ENCODE peak calls at places on chromosomes 13 and 19, in six cellular contexts. A is A172, R is uterus, T is GM03348, G is sciatic nerve, F is AG04450. I is an unnamed sample.

GRCh38 chr13:34931572-34931971 is 10.5 kb upstream of the NBEA start:
- DNase-seq in A (peak; percentile 45), R (no peak), T (no peak), G (no peak), F (no peak), I (no peak)

GRCh38 chr13:59776924-59777690 is 386.6 kb downstream of the DIAPH3 start:
- DNase-seq in A (peak; percentile 70), R (no peak), T (peak; percentile 61), G (no peak), F (peak; percentile 30), I (no peak)

GRCh38 chr13:35954207-35954560 is 177.0 kb downstream of the DCLK1 start:
- DNase-seq in A (no peak), R (no peak), T (no peak), G (no peak), F (no peak), I (no peak)

GRCh38 chr19:46861691-46862503 is 1.1 kb downstream of the ARHGAP35 start:
- DNase-seq in A (no peak), R (no peak), T (peak; percentile 9), G (peak; percentile 63), F (no peak), I (peak; percentile 70)

GRCh38 chr19:44741841-44742352 is 6.6 kb upstream of the BCL3 start:
- DNase-seq in A (peak; percentile 100), R (peak; percentile 99), T (peak; percentile 95), G (peak; percentile 98), F (peak; percentile 98), I (peak; percentile 99)

GRCh38 chr13:24203726-24204295 is 43.3 kb downstream of the SPATA13 start:
- DNase-seq in A (no peak), R (no peak), T (no peak), G (no peak), F (no peak), I (no peak)

GRCh38 chr13:36712785-36713184 is 39.0 kb downstream of the SERTM1 start:
- DNase-seq in A (no peak), R (peak; percentile 63), T (peak; percentile 31), G (no peak), F (peak; percentile 2), I (no peak)

GRCh38 chr13:23159205-23159586 is 21.6 kb upstream of the SGCG start:
- DNase-seq in A (no peak), R (no peak), T (peak; percentile 81), G (no peak), F (no peak), I (no peak)

GRCh38 chr13:106561551-106562170 is 6.3 kb downstream of the ARGLU1 start:
- DNase-seq in A (no peak), R (no peak), T (no peak), G (no peak), F (no peak), I (no peak)

GRCh38 chr19:38729653-38730469 is 14.4 kb downstream of the CAPN12 start:
- DNase-seq in A (peak; percentile 54), R (peak; percentile 63), T (peak; percentile 74), G (peak; percentile 81), F (no peak), I (peak; percentile 82)

GRCh38 chr19:32041681-32042292 is 303.6 kb upstream of the ZNF507 start:
- DNase-seq in A (peak; percentile 19), R (peak; percentile 60), T (peak; percentile 80), G (peak; percentile 81), F (no peak), I (no peak)

GRCh38 chr13:76672422-76672821 is 213.8 kb downstream of the KCTD12 start:
- DNase-seq in A (peak; percentile 35), R (no peak), T (no peak), G (no peak), F (no peak), I (no peak)

GRCh38 chr19:31706131-31706530 is 356.9 kb upstream of the TSHZ3 start:
- DNase-seq in A (no peak), R (no peak), T (no peak), G (no peak), F (no peak), I (no peak)

GRCh38 chr19:58153386-58153785 is 2.8 kb upstream of the ZNF329 start:
- DNase-seq in A (no peak), R (no peak), T (no peak), G (no peak), F (no peak), I (no peak)

GRCh38 chr13:36436811-36437210 is 4.5 kb downstream of the CCNA1 start:
- DNase-seq in A (no peak), R (no peak), T (no peak), G (no peak), F (no peak), I (no peak)

GRCh38 chr13:35527451-35527850 is 51.0 kb upstream of the MAB21L1 start:
- DNase-seq in A (no peak), R (no peak), T (no peak), G (no peak), F (no peak), I (no peak)

GRCh38 chr19:48603850-48604249 is 2.7 kb upstream of the SPACA4 start:
- DNase-seq in A (no peak), R (no peak), T (no peak), G (no peak), F (no peak), I (no peak)

GRCh38 chr19:19568802-19569756 is 31.0 kb downstream of the CILP2 start:
- DNase-seq in A (peak; percentile 45), R (no peak), T (peak; percentile 75), G (no peak), F (no peak), I (no peak)

GRCh38 chr13:43785166-43785680 is 1.5 kb downstream of the ENOX1 start:
- DNase-seq in A (no peak), R (no peak), T (no peak), G (no peak), F (no peak), I (no peak)

GRCh38 chr13:43686557-43686956 is 100.2 kb downstream of the ENOX1 start:
- DNase-seq in A (peak; percentile 79), R (peak; percentile 46), T (peak; percentile 56), G (no peak), F (peak; percentile 49), I (peak; percentile 77)

GRCh38 chr13:35961461-35962220 is 169.5 kb downstream of the DCLK1 start:
- DNase-seq in A (no peak), R (no peak), T (no peak), G (no peak), F (no peak), I (no peak)

GRCh38 chr19:17687857-17688784 is at the start of gene UNC13A:
- DNase-seq in A (no peak), R (no peak), T (peak; percentile 81), G (no peak), F (no peak), I (no peak)

GRCh38 chr19:35144600-35145436 is 1.8 kb downstream of the FXYD7 start:
- DNase-seq in A (peak; percentile 81), R (no peak), T (no peak), G (no peak), F (no peak), I (no peak)

GRCh38 chr13:59691501-59692066 is 472.1 kb downstream of the DIAPH3 start:
- DNase-seq in A (no peak), R (no peak), T (no peak), G (no peak), F (peak; percentile 7), I (no peak)

GRCh38 chr19:38395381-38396127 is 7.1 kb downstream of the SPRED3 start:
- DNase-seq in A (no peak), R (no peak), T (no peak), G (no peak), F (no peak), I (no peak)

GRCh38 chr13:96851856-96852255 is 142.4 kb downstream of the OXGR1 start:
- DNase-seq in A (no peak), R (no peak), T (no peak), G (no peak), F (no peak), I (no peak)

GRCh38 chr13:111115841-111116500 is 861 bp downstream of the ARHGEF7 start:
- DNase-seq in A (peak; percentile 14), R (peak; percentile 72), T (peak; percentile 86), G (peak; percentile 82), F (peak; percentile 70), I (no peak)

GRCh38 chr19:40674291-40674690 is 16.2 kb downstream of the NUMBL start:
- DNase-seq in A (no peak), R (no peak), T (no peak), G (no peak), F (no peak), I (no peak)

I was measured in sigmoid colon.